ENCODE peak calls at places on chromosomes 6 and 20, in nine cellular contexts. One of them, this sample, is unnamed.

GRCh38 chr20:64239449-64240242 is 15.9 kb upstream of the PCMTD2 start:
- DNase-seq in neural crest cell: no peak
- DNase-seq in left colon: no peak
- DNase-seq in SW 1271: no peak
- DNase-seq in posterior cingulate gyrus: no peak
- DNase-seq in HCEC 1CT: no peak
- DNase-seq in A549: no peak
- DNase-seq in GM20000: no peak
- DNase-seq in KG1: no peak
- DNase-seq in this sample: no peak

GRCh38 chr6:133917781-133918180 is 28.9 kb downstream of the TCF21 start:
- DNase-seq in HCEC 1CT: no peak
- DNase-seq in SW 1271: no peak
- DNase-seq in left colon: no peak
- DNase-seq in KG1: no peak
- DNase-seq in posterior cingulate gyrus: no peak
- DNase-seq in A549: no peak
- DNase-seq in neural crest cell: no peak
- DNase-seq in GM20000: no peak
- DNase-seq in this sample: no peak

GRCh38 chr20:57871237-57871632 is 161.4 kb upstream of the PMEPA1 start:
- DNase-seq in neural crest cell: no peak
- DNase-seq in posterior cingulate gyrus: no peak
- DNase-seq in left colon: no peak
- DNase-seq in HCEC 1CT: no peak
- DNase-seq in A549: no peak
- DNase-seq in SW 1271: no peak
- DNase-seq in KG1: no peak
- DNase-seq in GM20000: no peak
- DNase-seq in this sample: no peak

GRCh38 chr20:31677553-31678260 is 40.0 kb downstream of the COX4I2 start:
- DNase-seq in SW 1271: no peak
- DNase-seq in neural crest cell: no peak
- DNase-seq in posterior cingulate gyrus: no peak
- DNase-seq in GM20000: no peak
- DNase-seq in A549: no peak
- DNase-seq in HCEC 1CT: no peak
- DNase-seq in KG1: no peak
- DNase-seq in left colon: no peak
- DNase-seq in this sample: no peak

GRCh38 chr20:48771542-48771941 is 56.3 kb downstream of the PREX1 start:
- DNase-seq in left colon: no peak
- DNase-seq in KG1: no peak
- DNase-seq in A549: no peak
- DNase-seq in SW 1271: no peak
- DNase-seq in posterior cingulate gyrus: no peak
- DNase-seq in neural crest cell: no peak
- DNase-seq in HCEC 1CT: no peak
- DNase-seq in GM20000: no peak
- DNase-seq in this sample: peak

GRCh38 chr20:59955131-59955796 is 3.0 kb upstream of the CDH26 start:
- DNase-seq in A549: peak
- DNase-seq in GM20000: no peak
- DNase-seq in posterior cingulate gyrus: no peak
- DNase-seq in SW 1271: no peak
- DNase-seq in left colon: no peak
- DNase-seq in neural crest cell: no peak
- DNase-seq in KG1: no peak
- DNase-seq in HCEC 1CT: peak
- DNase-seq in this sample: peak

GRCh38 chr6:109493865-109494264 is 10.8 kb upstream of the ZBTB24 start:
- DNase-seq in SW 1271: no peak
- DNase-seq in neural crest cell: no peak
- DNase-seq in KG1: peak
- DNase-seq in GM20000: no peak
- DNase-seq in posterior cingulate gyrus: no peak
- DNase-seq in left colon: no peak
- DNase-seq in A549: no peak
- DNase-seq in HCEC 1CT: no peak
- DNase-seq in this sample: peak

GRCh38 chr20:46914789-46915359 is 20.2 kb downstream of the EYA2 start:
- DNase-seq in posterior cingulate gyrus: no peak
- DNase-seq in neural crest cell: no peak
- DNase-seq in A549: no peak
- DNase-seq in left colon: no peak
- DNase-seq in GM20000: no peak
- DNase-seq in KG1: no peak
- DNase-seq in HCEC 1CT: no peak
- DNase-seq in SW 1271: no peak
- DNase-seq in this sample: no peak

GRCh38 chr20:17541996-17542395 is 10.8 kb upstream of the BFSP1 start:
- DNase-seq in neural crest cell: no peak
- DNase-seq in GM20000: no peak
- DNase-seq in left colon: no peak
- DNase-seq in HCEC 1CT: peak
- DNase-seq in KG1: no peak
- DNase-seq in A549: no peak
- DNase-seq in SW 1271: no peak
- DNase-seq in posterior cingulate gyrus: no peak
- DNase-seq in this sample: no peak

GRCh38 chr6:150685860-150686259 is 86.2 kb downstream of the PLEKHG1 start:
- DNase-seq in A549: peak
- DNase-seq in SW 1271: peak
- DNase-seq in GM20000: peak
- DNase-seq in HCEC 1CT: no peak
- DNase-seq in left colon: peak
- DNase-seq in neural crest cell: no peak
- DNase-seq in posterior cingulate gyrus: no peak
- DNase-seq in KG1: no peak
- DNase-seq in this sample: no peak

GRCh38 chr6:160972111-160972510 is 19.5 kb upstream of the MAP3K4 start:
- DNase-seq in GM20000: no peak
- DNase-seq in HCEC 1CT: peak
- DNase-seq in A549: no peak
- DNase-seq in left colon: no peak
- DNase-seq in posterior cingulate gyrus: no peak
- DNase-seq in SW 1271: no peak
- DNase-seq in neural crest cell: no peak
- DNase-seq in KG1: no peak
- DNase-seq in this sample: peak

GRCh38 chr6:149043476-149044130 is 273.9 kb upstream of the TAB2 start:
- DNase-seq in neural crest cell: peak
- DNase-seq in posterior cingulate gyrus: no peak
- DNase-seq in SW 1271: no peak
- DNase-seq in left colon: no peak
- DNase-seq in A549: peak
- DNase-seq in HCEC 1CT: peak
- DNase-seq in GM20000: peak
- DNase-seq in KG1: no peak
- DNase-seq in this sample: no peak

GRCh38 chr20:25623225-25623735 is 534 bp downstream of the NANP start:
- DNase-seq in neural crest cell: no peak
- DNase-seq in KG1: no peak
- DNase-seq in posterior cingulate gyrus: peak
- DNase-seq in A549: peak
- DNase-seq in GM20000: no peak
- DNase-seq in SW 1271: peak
- DNase-seq in HCEC 1CT: no peak
- DNase-seq in left colon: peak
- DNase-seq in this sample: no peak

GRCh38 chr20:3141757-3142156 is 17.9 kb downstream of the FASTKD5 start:
- DNase-seq in SW 1271: no peak
- DNase-seq in posterior cingulate gyrus: no peak
- DNase-seq in KG1: no peak
- DNase-seq in A549: no peak
- DNase-seq in neural crest cell: no peak
- DNase-seq in HCEC 1CT: no peak
- DNase-seq in left colon: no peak
- DNase-seq in GM20000: no peak
- DNase-seq in this sample: no peak

GRCh38 chr20:8457978-8458377 is 325.9 kb downstream of the PLCB1 start:
- DNase-seq in posterior cingulate gyrus: no peak
- DNase-seq in neural crest cell: no peak
- DNase-seq in HCEC 1CT: no peak
- DNase-seq in KG1: peak
- DNase-seq in SW 1271: no peak
- DNase-seq in GM20000: no peak
- DNase-seq in A549: no peak
- DNase-seq in left colon: no peak
- DNase-seq in this sample: peak

GRCh38 chr6:127342296-127342945 is 988 bp downstream of the ECHDC1 start:
- DNase-seq in posterior cingulate gyrus: no peak
- DNase-seq in A549: peak
- DNase-seq in KG1: no peak
- DNase-seq in left colon: peak
- DNase-seq in SW 1271: no peak
- DNase-seq in HCEC 1CT: peak
- DNase-seq in neural crest cell: peak
- DNase-seq in GM20000: no peak
- DNase-seq in this sample: peak

GRCh38 chr6:78909391-78909790 is 42.0 kb downstream of the IRAK1BP1 start:
- DNase-seq in posterior cingulate gyrus: no peak
- DNase-seq in A549: no peak
- DNase-seq in KG1: no peak
- DNase-seq in HCEC 1CT: peak
- DNase-seq in GM20000: no peak
- DNase-seq in neural crest cell: no peak
- DNase-seq in SW 1271: no peak
- DNase-seq in left colon: no peak
- DNase-seq in this sample: peak

This sample was measured in Kasumi-1.